ENCODE peak calls at places on chromosomes 5 and 9, in five cellular contexts. One of them, this sample, is unnamed.

GRCh38 chr9:136336156-136336860 is 9.0 kb downstream of the GPSM1 start:
- DNase-seq in right lobe of liver: no peak
- DNase-seq in suprapubic skin: no peak
- DNase-seq in HCT116: no peak
- DNase-seq in uterus: no peak
- DNase-seq in this sample: no peak

GRCh38 chr5:8905021-8905420 is 640.9 kb downstream of the SEMA5A start:
- DNase-seq in right lobe of liver: no peak
- DNase-seq in suprapubic skin: no peak
- DNase-seq in uterus: no peak
- DNase-seq in HCT116: no peak
- DNase-seq in this sample: no peak

GRCh38 chr5:136768457-136768856 is 403.1 kb upstream of the TRPC7 start:
- DNase-seq in HCT116: no peak
- DNase-seq in right lobe of liver: no peak
- DNase-seq in uterus: no peak
- DNase-seq in suprapubic skin: no peak
- DNase-seq in this sample: no peak

GRCh38 chr5:138927539-138927938 is 52.4 kb upstream of the LRRTM2 start:
- DNase-seq in suprapubic skin: no peak
- DNase-seq in uterus: no peak
- DNase-seq in right lobe of liver: no peak
- DNase-seq in HCT116: no peak
- DNase-seq in this sample: no peak

GRCh38 chr9:127945942-127946341 is 8.3 kb upstream of the DPM2 start:
- DNase-seq in right lobe of liver: no peak
- DNase-seq in uterus: no peak
- DNase-seq in suprapubic skin: no peak
- DNase-seq in HCT116: no peak
- DNase-seq in this sample: no peak

GRCh38 chr9:101536938-101537337 is 3.3 kb downstream of the RNF20 start:
- DNase-seq in uterus: no peak
- DNase-seq in suprapubic skin: no peak
- DNase-seq in HCT116: no peak
- DNase-seq in right lobe of liver: no peak
- DNase-seq in this sample: no peak

GRCh38 chr5:108345541-108346171 is 36.2 kb downstream of the FBXL17 start:
- DNase-seq in HCT116: peak; percentile 13
- DNase-seq in uterus: no peak
- DNase-seq in suprapubic skin: no peak
- DNase-seq in right lobe of liver: no peak
- DNase-seq in this sample: no peak

GRCh38 chr5:170860818-170861217 is 1.0 kb upstream of the RANBP17 start:
- DNase-seq in suprapubic skin: no peak
- DNase-seq in uterus: no peak
- DNase-seq in right lobe of liver: no peak
- DNase-seq in HCT116: no peak
- DNase-seq in this sample: no peak

GRCh38 chr5:180619563-180619915 is 28.2 kb upstream of the SCGB3A1 start:
- DNase-seq in uterus: no peak
- DNase-seq in suprapubic skin: no peak
- DNase-seq in right lobe of liver: no peak
- DNase-seq in HCT116: no peak
- DNase-seq in this sample: no peak

GRCh38 chr5:56659991-56660390 is 155.4 kb upstream of the MAP3K1 start:
- DNase-seq in right lobe of liver: no peak
- DNase-seq in HCT116: no peak
- DNase-seq in uterus: no peak
- DNase-seq in suprapubic skin: no peak
- DNase-seq in this sample: no peak

GRCh38 chr5:56666901-56667300 is 148.4 kb upstream of the MAP3K1 start:
- DNase-seq in suprapubic skin: no peak
- DNase-seq in uterus: no peak
- DNase-seq in right lobe of liver: no peak
- DNase-seq in HCT116: no peak
- DNase-seq in this sample: no peak

GRCh38 chr5:56662891-56663290 is 152.5 kb upstream of the MAP3K1 start:
- DNase-seq in HCT116: no peak
- DNase-seq in right lobe of liver: no peak
- DNase-seq in suprapubic skin: no peak
- DNase-seq in uterus: no peak
- DNase-seq in this sample: no peak

GRCh38 chr5:56664025-56664424 is 151.3 kb upstream of the MAP3K1 start:
- DNase-seq in right lobe of liver: no peak
- DNase-seq in uterus: no peak
- DNase-seq in suprapubic skin: no peak
- DNase-seq in HCT116: no peak
- DNase-seq in this sample: no peak

GRCh38 chr5:56663523-56663922 is 151.8 kb upstream of the MAP3K1 start:
- DNase-seq in HCT116: no peak
- DNase-seq in right lobe of liver: no peak
- DNase-seq in suprapubic skin: no peak
- DNase-seq in uterus: no peak
- DNase-seq in this sample: no peak
- TF ChIP-seq POLR2A in HCT116: no peak
- TF ChIP-seq POLR2A in right lobe of liver: no peak
- TF ChIP-seq POLR2A in suprapubic skin: no peak
- TF ChIP-seq POLR2A in uterus: no peak
- TF ChIP-seq POLR2A in this sample: no peak

GRCh38 chr5:13143630-13144029 is 800.9 kb downstream of the DNAH5 start:
- DNase-seq in suprapubic skin: no peak
- DNase-seq in right lobe of liver: no peak
- DNase-seq in HCT116: no peak
- DNase-seq in uterus: no peak
- DNase-seq in this sample: no peak
- H3K4me3 ChIP-seq in suprapubic skin: no peak overlapping the region
- H3K4me3 ChIP-seq in right lobe of liver: no peak overlapping the region
- H3K4me3 ChIP-seq in HCT116: no peak overlapping the region
- H3K4me3 ChIP-seq in uterus: no peak overlapping the region
- H3K4me3 ChIP-seq in this sample: no peak overlapping the region

GRCh38 chr9:24545285-24545684 is 412 bp downstream of the IZUMO3 start:
- DNase-seq in HCT116: no peak
- DNase-seq in right lobe of liver: no peak
- DNase-seq in suprapubic skin: no peak
- DNase-seq in uterus: no peak
- DNase-seq in this sample: no peak

GRCh38 chr9:24545847-24546522 is at the start of gene IZUMO3:
- DNase-seq in uterus: no peak
- DNase-seq in right lobe of liver: no peak
- DNase-seq in HCT116: no peak
- DNase-seq in suprapubic skin: no peak
- DNase-seq in this sample: no peak
- TF ChIP-seq POLR2A in uterus: no peak
- TF ChIP-seq POLR2A in right lobe of liver: no peak
- TF ChIP-seq POLR2A in HCT116: no peak
- TF ChIP-seq POLR2A in suprapubic skin: no peak
- TF ChIP-seq POLR2A in this sample: no peak

GRCh38 chr5:149584106-149584505 is 2.8 kb downstream of the ARHGEF37 start:
- DNase-seq in suprapubic skin: no peak
- DNase-seq in right lobe of liver: no peak
- DNase-seq in uterus: no peak
- DNase-seq in HCT116: no peak
- DNase-seq in this sample: no peak
- H3K4me3 ChIP-seq in suprapubic skin: no peak overlapping the region
- H3K4me3 ChIP-seq in right lobe of liver: no peak overlapping the region
- H3K4me3 ChIP-seq in uterus: no peak overlapping the region
- H3K4me3 ChIP-seq in HCT116: no peak overlapping the region
- H3K4me3 ChIP-seq in this sample: no peak overlapping the region

GRCh38 chr9:32551491-32552049 is 557 bp upstream of the SMIM27 start:
- DNase-seq in HCT116: peak; percentile 7
- DNase-seq in right lobe of liver: no peak
- DNase-seq in uterus: peak; percentile 26
- DNase-seq in suprapubic skin: no peak
- DNase-seq in this sample: peak; percentile 70
- TF ChIP-seq POLR2A in HCT116: no peak
- TF ChIP-seq POLR2A in right lobe of liver: no peak
- TF ChIP-seq POLR2A in uterus: no peak
- TF ChIP-seq POLR2A in suprapubic skin: no peak
- TF ChIP-seq POLR2A in this sample: no peak

DNA sequence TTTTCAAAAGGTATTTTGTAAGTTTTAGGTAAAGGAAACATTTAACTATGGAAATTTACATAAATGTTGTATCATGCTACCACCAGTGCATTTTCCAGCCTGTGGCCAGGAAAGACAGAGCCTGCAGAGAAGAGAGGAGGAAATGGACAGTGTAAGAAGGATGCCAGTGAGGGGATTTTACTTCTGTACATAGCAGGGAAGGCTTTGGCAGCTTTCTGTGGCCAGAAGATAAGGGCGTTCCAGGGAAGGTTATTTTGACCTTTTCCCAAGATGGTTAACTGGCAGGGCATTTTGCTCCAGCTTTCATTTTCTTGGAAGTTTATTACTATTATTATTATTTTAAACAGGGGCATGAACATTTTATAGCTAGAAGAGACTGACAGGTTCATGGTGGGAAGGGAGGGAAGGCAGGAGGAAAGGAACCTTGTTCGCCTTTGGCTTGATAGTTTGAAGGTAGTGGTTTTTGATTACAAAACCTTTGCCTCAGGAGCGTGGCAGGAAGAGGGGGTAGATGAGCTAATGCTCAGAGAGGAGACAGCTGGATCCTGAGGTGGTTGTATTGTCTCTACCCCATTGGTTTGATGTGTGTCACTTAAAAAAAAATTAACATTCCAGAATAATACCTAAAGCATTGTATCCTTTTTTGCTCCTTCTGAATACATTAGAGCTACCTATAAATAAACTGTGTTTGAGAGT is 4.1 kb downstream of the ISOC1 start:
- DNase-seq in right lobe of liver: no peak
- DNase-seq in uterus: no peak
- DNase-seq in HCT116: no peak
- DNase-seq in suprapubic skin: no peak
- DNase-seq in this sample: no peak
- H3K4me3 ChIP-seq in right lobe of liver: no peak overlapping the region
- H3K4me3 ChIP-seq in uterus: no peak overlapping the region
- H3K4me3 ChIP-seq in HCT116: no peak overlapping the region
- H3K4me3 ChIP-seq in suprapubic skin: peak overlapping the region; percentile 20
- H3K4me3 ChIP-seq in this sample: no peak overlapping the region

GRCh38 chr9:21966140-21966851 is 27.9 kb downstream of the CDKN2A start:
- DNase-seq in HCT116: no peak
- DNase-seq in uterus: no peak
- DNase-seq in right lobe of liver: no peak
- DNase-seq in suprapubic skin: no peak
- DNase-seq in this sample: no peak
- TF ChIP-seq POLR2A in HCT116: no peak
- TF ChIP-seq POLR2A in uterus: no peak
- TF ChIP-seq POLR2A in right lobe of liver: no peak
- TF ChIP-seq POLR2A in suprapubic skin: no peak
- TF ChIP-seq POLR2A in this sample: no peak

GRCh38 chr5:168288349-168289245 is 2.8 kb upstream of the WWC1 start:
- DNase-seq in uterus: no peak
- DNase-seq in right lobe of liver: peak; percentile 68
- DNase-seq in HCT116: peak; percentile 76
- DNase-seq in suprapubic skin: no peak
- DNase-seq in this sample: no peak
- H3K4me3 ChIP-seq in uterus: no peak overlapping the region
- H3K4me3 ChIP-seq in right lobe of liver: peak overlapping the region; percentile 28
- H3K4me3 ChIP-seq in HCT116: peak overlapping the region; percentile 38
- H3K4me3 ChIP-seq in suprapubic skin: peak overlapping the region; percentile 33
- H3K4me3 ChIP-seq in this sample: no peak overlapping the region

DNA sequence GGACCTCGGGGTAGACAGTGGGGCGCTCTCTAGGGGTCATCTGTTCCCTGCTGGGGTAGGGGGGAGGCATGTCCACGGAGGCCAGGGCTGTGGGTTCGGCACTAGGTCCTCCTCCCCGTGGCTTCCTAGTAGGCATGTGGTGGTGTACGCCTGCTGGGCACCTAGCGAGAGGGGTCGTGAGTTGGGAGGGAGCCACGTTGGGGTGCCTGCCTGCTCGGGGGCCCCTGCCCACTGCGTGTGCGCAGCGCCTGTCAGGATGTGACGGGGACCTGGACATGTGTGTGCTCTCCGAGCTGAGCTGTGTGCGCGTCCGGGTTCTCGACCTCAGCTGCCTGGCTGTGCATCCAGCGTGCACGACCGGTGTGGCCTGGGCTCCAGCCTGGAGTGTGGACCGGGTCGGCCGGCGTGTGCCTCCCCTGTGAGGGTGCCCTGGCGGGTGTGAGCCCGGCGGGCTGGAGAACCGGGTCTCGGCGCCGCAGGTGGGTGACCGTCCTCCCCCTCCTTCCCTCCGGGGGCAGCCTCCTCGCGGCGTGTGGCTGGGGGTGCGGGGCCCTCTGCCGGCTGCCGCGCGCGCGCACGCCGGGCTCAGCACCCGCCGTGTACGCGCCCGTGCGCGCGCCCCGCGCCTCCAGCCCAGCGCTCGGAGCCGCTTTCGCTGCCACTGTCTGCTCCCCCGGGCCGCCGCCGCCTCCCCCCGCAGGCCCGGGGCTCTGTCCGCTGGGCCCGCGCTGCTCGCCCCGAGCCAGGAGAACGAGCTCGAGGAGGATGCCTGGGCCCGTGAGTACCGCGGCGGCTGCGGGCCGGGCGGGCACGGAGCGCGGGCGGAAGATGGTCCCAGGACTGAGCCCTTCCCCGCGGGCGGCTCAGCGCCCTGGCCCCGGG is at the start of gene PRR7:
- DNase-seq in uterus: peak; percentile 60
- DNase-seq in suprapubic skin: peak; percentile 76
- DNase-seq in HCT116: no peak
- DNase-seq in right lobe of liver: peak; percentile 79
- DNase-seq in this sample: no peak
- TF ChIP-seq POLR2A in uterus: no peak
- TF ChIP-seq POLR2A in suprapubic skin: no peak
- TF ChIP-seq POLR2A in HCT116: no peak
- TF ChIP-seq POLR2A in right lobe of liver: peak; percentile 52
- TF ChIP-seq POLR2A in this sample: no peak

This sample was measured in sigmoid colon.